ENCODE peak calls at places on chromosomes 1 and 21, in five cellular contexts. P is effector memory CD8-positive, alpha-beta T cell; Z is neuronal stem cell; K is IMR-90; F is adrenal gland. V is an unnamed sample.
A peak's percentile ranks its signal among the peaks of the same experiment; 100 is the strongest.

GRCh38 chr1:67956096-67956495 is 94.3 kb downstream of the DIRAS3 start:
- DNase-seq in F (no peak), K (peak; percentile 49), P (no peak), Z (no peak), V (no peak)

GRCh38 chr1:28582248-28582615 is 9.8 kb upstream of the RAB42 start:
- DNase-seq in F (no peak), P (no peak), K (no peak), Z (no peak), V (no peak)

GRCh38 chr1:109930252-109930993 is 19.8 kb downstream of the CSF1 start:
- DNase-seq in F (peak; percentile 50), P (no peak), Z (no peak), K (no peak), V (no peak)

GRCh38 chr1:18673976-18674375 is 43.3 kb downstream of the PAX7 start:
- DNase-seq in Z (no peak), F (no peak), K (no peak), P (no peak), V (no peak)

GRCh38 chr1:25799346-25799720 is 660 bp upstream of the SELENON start:
- DNase-seq in K (no peak), Z (no peak), F (no peak), P (no peak), V (no peak)

GRCh38 chr1:212293579-212293978 is 8.4 kb downstream of the PPP2R5A start:
- DNase-seq in Z (no peak), P (no peak), F (no peak), K (peak; percentile 38), V (no peak)

GRCh38 chr1:222829868-222830267 is 15.0 kb downstream of the DISP1 start:
- DNase-seq in K (peak; percentile 82), P (no peak), Z (no peak), F (no peak), V (no peak)

GRCh38 chr1:27496604-27497155 is 6.7 kb upstream of the WASF2 start:
- DNase-seq in F (no peak), Z (no peak), K (peak; percentile 51), P (no peak), V (peak; percentile 59)

GRCh38 chr21:35303085-35303484 is 254.0 kb upstream of the RUNX1 start:
- DNase-seq in Z (no peak), K (peak; percentile 93), P (no peak), F (no peak), V (no peak)

GRCh38 chr1:66367369-66367768 is 166.6 kb upstream of the SGIP1 start:
- DNase-seq in F (no peak), P (no peak), Z (no peak), K (no peak), V (no peak)

GRCh38 chr1:161096514-161096913 is 1.6 kb upstream of the KLHDC9 start:
- DNase-seq in P (no peak), F (no peak), Z (no peak), K (peak; percentile 54), V (no peak)

GRCh38 chr21:42850866-42851391 is 28.4 kb downstream of the WDR4 start:
- DNase-seq in K (no peak), Z (no peak), F (no peak), P (peak; percentile 27), V (peak; percentile 21)

GRCh38 chr1:36108314-36108713 is 16.7 kb downstream of the COL8A2 start:
- DNase-seq in F (no peak), Z (no peak), K (no peak), P (no peak), V (no peak)

GRCh38 chr1:14332158-14332557 is 266.3 kb upstream of the KAZN start:
- DNase-seq in F (no peak), K (no peak), P (no peak), Z (no peak), V (no peak)

GRCh38 chr21:43609501-43610340 is 49.6 kb downstream of the HSF2BP start:
- DNase-seq in P (no peak), Z (no peak), K (peak; percentile 88), F (peak; percentile 64), V (no peak)

GRCh38 chr1:105730701-105731100 is 1325.8 kb upstream of the PRMT6 start:
- DNase-seq in K (no peak), F (no peak), P (no peak), Z (no peak), V (no peak)

GRCh38 chr1:192171123-192171522 is 12.9 kb downstream of the RGS18 start:
- DNase-seq in P (no peak), K (peak; percentile 33), Z (no peak), F (no peak), V (no peak)

GRCh38 chr1:114832057-114832456 is 22.6 kb upstream of the SYCP1 start:
- DNase-seq in K (no peak), P (no peak), Z (no peak), F (no peak), V (no peak)

GRCh38 chr1:58964880-58965279 is 181.0 kb upstream of the JUN start:
- DNase-seq in F (peak; percentile 61), Z (no peak), K (peak; percentile 40), P (no peak), V (no peak)

GRCh38 chr1:15620155-15620545 is 2.9 kb downstream of the DDI2 start:
- DNase-seq in P (peak; percentile 16), F (no peak), K (peak; percentile 75), Z (no peak), V (no peak)

GRCh38 chr1:2258996-2259395 is 30.9 kb downstream of the SKI start:
- DNase-seq in K (no peak), Z (no peak), P (peak; percentile 53), F (no peak), V (no peak)

GRCh38 chr1:2594641-2595131 is 8.1 kb downstream of the PRXL2B start:
- DNase-seq in Z (no peak), K (no peak), F (no peak), P (no peak), V (no peak)

GRCh38 chr1:224058303-224058702 is 55.6 kb upstream of the FBXO28 start:
- DNase-seq in Z (no peak), K (peak; percentile 76), P (no peak), F (no peak), V (no peak)

GRCh38 chr1:230858918-230859819 is 9.2 kb downstream of the C1orf198 start:
- DNase-seq in F (peak; percentile 67), K (peak; percentile 84), Z (no peak), P (no peak), V (no peak)

GRCh38 chr1:160401972-160402795 is 1.8 kb downstream of the VANGL2 start:
- DNase-seq in Z (no peak), F (peak; percentile 24), P (no peak), K (no peak), V (no peak)

GRCh38 chr1:20158358-20159070 is 19.4 kb downstream of the PLA2G2F start:
- DNase-seq in P (no peak), F (no peak), Z (no peak), K (no peak), V (no peak)

GRCh38 chr1:31952825-31953220 is 14.7 kb upstream of the PTP4A2 start:
- DNase-seq in P (no peak), Z (no peak), F (peak; percentile 17), K (no peak), V (no peak)

GRCh38 chr1:231686384-231686783 is 59.8 kb downstream of the DISC1 start:
- DNase-seq in F (no peak), P (no peak), K (no peak), Z (no peak), V (no peak)

GRCh38 chr1:156961709-156962108 is 41.3 kb downstream of the LRRC71 start:
- DNase-seq in K (no peak), Z (no peak), F (no peak), P (peak; percentile 11), V (no peak)

GRCh38 chr1:234972411-234973191 is 156.0 kb downstream of the TOMM20 start:
- DNase-seq in Z (no peak), F (peak; percentile 53), P (no peak), K (no peak), V (no peak)

GRCh38 chr1:221564891-221565290 is 177.0 kb downstream of the DUSP10 start:
- DNase-seq in Z (no peak), F (no peak), K (no peak), P (no peak), V (no peak)

GRCh38 chr1:87951852-87952251 is 623.2 kb downstream of the LMO4 start:
- DNase-seq in K (peak; percentile 47), Z (no peak), P (no peak), F (no peak), V (no peak)